ENCODE peak calls at places on chromosomes 3 and 15, in five cellular contexts. T is A549, L is PC-9, V is HCT116, W is neuronal stem cell. K is an unnamed sample. For H3K9me3 and H3K4me1, the result is how much of the 10 kb centered on the place peaks cover.

GRCh38 chr3:177212278-177212610 is 15.0 kb upstream of the TBL1XR1 start:
- DNase-seq in T (no peak), L (no peak), V (no peak), W (no peak), K (no peak)

GRCh38 chr3:102005551-102005950 is 156.2 kb downstream of the NFKBIZ start:
- DNase-seq in T (no peak), L (no peak), V (no peak), W (no peak), K (no peak)

GRCh38 chr3:30642715-30643361 is 36.4 kb downstream of the TGFBR2 start:
- DNase-seq in T (no peak), L (no peak), V (no peak), W (no peak), K (no peak)

GRCh38 chr3:66039590-66039887 is 821 bp upstream of the MAGI1 start:
- DNase-seq in T (peak), L (no peak), V (no peak), W (no peak), K (no peak)

GRCh38 chr15:20340331-20340811 is 201.2 kb downstream of the GOLGA6L6 start:
- DNase-seq in T (peak), L (peak), V (no peak), W (no peak), K (peak)

GRCh38 chr3:111801697-111802655 is 57.1 kb upstream of the PHLDB2 start:
- DNase-seq in T (peak), L (peak), V (no peak), W (no peak), K (peak)

GRCh38 chr3:29440321-29441019 is 159.6 kb downstream of the RBMS3 start:
- DNase-seq in T (no peak), L (no peak), V (no peak), W (peak), K (no peak)

GRCh38 chr3:67610458-67610857 is 44.0 kb downstream of the SUCLG2 start:
- DNase-seq in T (peak), L (peak), V (no peak), W (no peak), K (no peak)

GRCh38 chr3:18224406-18224805 is 200.7 kb downstream of the SATB1 start:
- DNase-seq in T (no peak), L (no peak), V (no peak), W (no peak), K (no peak)

GRCh38 chr3:109136533-109136932 is at the start of gene C3orf85:
- DNase-seq in T (no peak), L (no peak), V (no peak), W (no peak), K (no peak)

GRCh38 chr3:114144909-114145688 is 33.8 kb downstream of the DRD3 start:
- DNase-seq in T (peak), L (no peak), V (no peak), W (no peak), K (peak)

GRCh38 chr3:176867681-176868663 is 329.3 kb downstream of the TBL1XR1 start:
- DNase-seq in T (no peak), L (peak), V (no peak), W (no peak), K (no peak)

GRCh38 chr15:66014022-66014421 is 144.7 kb downstream of the RAB11A start:
- DNase-seq in T (no peak), L (no peak), V (no peak), W (no peak), K (no peak)

GRCh38 chr3:183385698-183386590 is 42.5 kb downstream of the MCF2L2 start:
- DNase-seq in T (peak), L (peak), V (peak), W (peak), K (no peak)

GRCh38 chr3:119741701-119742100 is 38.9 kb downstream of the CFAP91 start:
- DNase-seq in T (no peak), L (no peak), V (no peak), W (no peak), K (no peak)

GRCh38 chr15:76964157-76964556 is 30.8 kb upstream of the PSTPIP1 start:
- DNase-seq in T (no peak), L (no peak), V (no peak), W (no peak), K (no peak)

GRCh38 chr3:126064627-126065258 is 19.2 kb downstream of the SLC41A3 start:
- DNase-seq in T (no peak), L (no peak), V (no peak), W (no peak), K (no peak)

GRCh38 chr15:37028609-37029287 is 71.6 kb downstream of the MEIS2 start:
- DNase-seq in T (no peak), L (no peak), V (no peak), W (no peak), K (no peak)

GRCh38 chr3:126956361-126956760 is 26.6 kb upstream of the PLXNA1 start:
- DNase-seq in T (no peak), L (no peak), V (no peak), W (no peak), K (no peak)

GRCh38 chr15:90970274-90970673 is 15.6 kb downstream of the RCCD1 start:
- DNase-seq in T (no peak), L (no peak), V (no peak), W (no peak), K (no peak)

GRCh38 chr3:159741281-159741680 is 247.4 kb upstream of the IL12A start:
- DNase-seq in T (no peak), L (no peak), V (no peak), W (no peak), K (no peak)

GRCh38 chr15:44813231-44813630 is 76.9 kb downstream of the TRIM69 start:
- DNase-seq in T (no peak), L (no peak), V (no peak), W (no peak), K (no peak)

GRCh38 chr3:18295171-18295920 is 129.8 kb downstream of the SATB1 start:
- DNase-seq in T (peak), L (peak), V (peak), W (peak), K (peak)

GRCh38 chr15:100824211-100824610 is 55.4 kb upstream of the ALDH1A3 start:
- DNase-seq in T (no peak), L (no peak), V (no peak), W (no peak), K (no peak)

GRCh38 chr15:73677146-73677607 is 7.0 kb upstream of the CD276 start:
- DNase-seq in T (peak), L (peak), V (peak), W (peak), K (no peak)

GRCh38 chr15:25706176-25706970 is 156.8 kb downstream of the ATP10A start:
- DNase-seq in T (no peak), L (no peak), V (no peak), W (no peak), K (no peak)

GRCh38 chr3:151305778-151306157 is 10.9 kb downstream of the GPR87 start:
- DNase-seq in T (no peak), L (no peak), V (no peak), W (no peak), K (no peak)

GRCh38 chr15:77515613-77516012 is 94.9 kb downstream of the HMG20A start:
- DNase-seq in T (no peak), L (no peak), V (no peak), W (no peak), K (no peak)

GRCh38 chr3:141279074-141279945 is 47.7 kb downstream of the PXYLP1 start:
- DNase-seq in T (peak), L (no peak), V (no peak), W (no peak), K (peak)

GRCh38 chr3:116188231-116188785 is 257.0 kb downstream of the LSAMP start:
- DNase-seq in T (no peak), L (no peak), V (no peak), W (no peak), K (peak)

GRCh38 chr15:71812966-71813722 is 2.8 kb downstream of the NR2E3 start:
- DNase-seq in T (no peak), L (no peak), V (no peak), W (no peak), K (no peak)

GRCh38 chr3:25683882-25684281 is 19.2 kb upstream of the TOP2B start:
- DNase-seq in T (no peak), L (no peak), V (no peak), W (no peak), K (no peak)

GRCh38 chr15:53910236-53910849 is 67.9 kb upstream of the UNC13C start:
- DNase-seq in T (peak), L (peak), V (no peak), W (no peak), K (no peak)

GRCh38 chr3:54131026-54131605 is 8.8 kb downstream of the CACNA2D3 start:
- DNase-seq in T (no peak), L (no peak), V (no peak), W (no peak), K (no peak)

DNA sequence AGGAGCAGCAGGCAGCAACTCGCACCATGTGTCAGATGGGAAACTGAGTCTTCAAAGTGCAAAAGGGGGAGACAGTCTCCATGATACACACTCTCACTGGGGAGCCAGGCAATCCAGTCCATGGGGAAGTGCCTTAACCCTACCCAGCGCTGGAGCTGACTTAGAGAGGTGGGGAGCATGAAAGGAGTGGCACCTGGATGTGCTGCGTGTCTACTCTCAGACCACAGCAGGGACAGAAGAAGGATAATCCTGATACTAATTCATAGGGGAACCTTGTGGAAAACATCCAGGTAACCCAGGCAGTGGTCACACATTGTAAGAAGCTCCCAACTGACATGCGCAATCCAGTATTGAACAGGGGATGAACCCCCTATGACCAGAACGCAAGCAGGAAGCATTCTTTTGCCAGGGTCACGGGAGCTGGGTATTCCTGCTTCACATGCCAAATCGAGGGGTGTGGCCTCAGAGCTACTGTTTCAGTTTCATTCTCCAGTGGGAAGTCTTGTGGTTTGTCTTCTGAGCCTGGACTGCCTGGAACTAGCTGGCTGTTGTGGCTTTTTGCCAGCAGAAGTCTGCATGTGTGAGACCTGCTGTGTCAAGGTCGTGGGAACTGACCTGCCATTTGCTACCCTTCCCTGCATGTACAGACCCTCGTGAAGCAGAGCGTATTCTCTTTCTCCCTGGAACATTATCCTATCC is 367.6 kb upstream of the NDN start:
- DNase-seq in T (no peak), L (no peak), V (no peak), W (no peak), K (no peak)
- H3K9me3 ChIP-seq in T (under half), L (under half), V (under half), W (under half), K (under half)

GRCh38 chr3:15936347-15936746 is 138.6 kb upstream of the ANKRD28 start:
- DNase-seq in T (no peak), L (no peak), V (no peak), W (no peak), K (no peak)
- H3K4me3 ChIP-seq in T (no peak), L (no peak), V (no peak), W (no peak), K (no peak)

GRCh38 chr3:46959169-46959515 is 17.4 kb downstream of the CCDC12 start:
- DNase-seq in T (no peak), L (no peak), V (no peak), W (no peak), K (no peak)
- H3K4me1 ChIP-seq in T (half or more), L (under half), V (under half), W (under half), K (under half)

GRCh38 chr3:158471639-158472294 is 99.2 kb upstream of the MLF1 start:
- DNase-seq in T (peak), L (no peak), V (peak), W (no peak), K (peak)
- H3K9me3 ChIP-seq in T (under half), L (under half), V (under half), W (under half), K (under half)

GRCh38 chr3:180036678-180037455 is at the start of gene PEX5L:
- DNase-seq in T (no peak), L (no peak), V (no peak), W (peak), K (peak)
- H3K4me3 ChIP-seq in T (no peak), L (no peak), V (no peak), W (peak), K (no peak)

DNA sequence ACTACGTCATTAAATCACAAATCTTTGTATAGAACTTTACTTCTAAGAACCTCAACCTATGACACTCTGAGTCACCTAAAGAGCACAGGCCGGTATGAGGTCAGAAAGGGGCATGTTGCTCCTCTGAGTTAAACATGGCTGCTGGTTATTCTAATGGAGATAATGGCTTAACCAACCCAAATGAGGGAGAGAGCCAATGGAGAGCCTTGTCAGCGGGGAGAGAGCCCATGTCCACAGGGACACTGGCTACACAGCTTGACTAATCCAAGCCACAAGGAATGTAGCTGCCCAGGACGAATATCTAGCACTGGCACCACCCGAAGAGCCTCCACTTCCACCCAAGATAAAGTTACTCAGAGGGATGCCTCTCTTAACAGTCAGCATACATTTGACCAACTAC is 77.0 kb upstream of the STAC start:
- DNase-seq in T (no peak), L (no peak), V (no peak), W (no peak), K (no peak)
- H3K4me1 ChIP-seq in T (under half), L (under half), V (under half), W (under half), K (under half)

K was measured in SJSA1.